ENCODE peak calls at places on chromosomes 4 and X, in six cellular contexts. L is aorta, V is A549, B is Peyer's patch, Z is pancreas, S is astrocyte. J is an unnamed sample. For H3K4me1 and H3K9me3, the result is how much of the 10 kb centered on the place peaks cover.

GRCh38 chr4:158578476-158578875 is 56.8 kb downstream of the RXFP1 start:
- DNase-seq in L (no peak), V (peak), B (no peak), Z (no peak), S (peak), J (no peak)

GRCh38 chr4:6121276-6121850 is 79.0 kb downstream of the JAKMIP1 start:
- DNase-seq in L (no peak), V (no peak), B (no peak), Z (no peak), S (no peak), J (no peak)

GRCh38 chrX:25015486-25016360 is at the start of gene ARX:
- DNase-seq in L (peak), V (peak), B (no peak), Z (no peak), S (peak), J (no peak)

GRCh38 chr4:8235224-8235623 is 34.3 kb upstream of the HTRA3 start:
- DNase-seq in L (no peak), V (no peak), B (peak), Z (peak), S (no peak), J (no peak)

GRCh38 chr4:148090029-148090428 is 352.2 kb downstream of the NR3C2 start:
- DNase-seq in L (no peak), V (no peak), B (no peak), Z (no peak), S (no peak), J (no peak)

GRCh38 chr4:137651128-137651527 is 118.8 kb upstream of the PCDH18 start:
- DNase-seq in L (no peak), V (no peak), B (no peak), Z (no peak), S (peak), J (no peak)

GRCh38 chr4:73613130-73613529 is 7.1 kb downstream of the RASSF6 start:
- DNase-seq in L (no peak), V (no peak), B (no peak), Z (no peak), S (no peak), J (no peak)

GRCh38 chr4:84681488-84682274 is 98.8 kb downstream of the CDS1 start:
- DNase-seq in L (no peak), V (no peak), B (no peak), Z (no peak), S (peak), J (no peak)

GRCh38 chr4:109148577-109149075 is 153.8 kb downstream of the COL25A1 start:
- DNase-seq in L (no peak), V (no peak), B (no peak), Z (no peak), S (no peak), J (no peak)

GRCh38 chr4:151874328-151874727 is 113.5 kb upstream of the GATB start:
- DNase-seq in L (no peak), V (no peak), B (no peak), Z (no peak), S (no peak), J (no peak)

GRCh38 chr4:75708218-75708691 is 16.1 kb upstream of the USO1 start:
- DNase-seq in L (no peak), V (no peak), B (no peak), Z (no peak), S (no peak), J (peak)

GRCh38 chrX:94057385-94057784 is 383.4 kb downstream of the FAM133A start:
- DNase-seq in L (no peak), V (no peak), B (no peak), Z (no peak), S (no peak), J (no peak)

GRCh38 chr4:3385719-3386440 is 55.9 kb upstream of the HGFAC start:
- DNase-seq in L (no peak), V (no peak), B (no peak), Z (no peak), S (no peak), J (no peak)

GRCh38 chr4:89196745-89197144 is 85.4 kb downstream of the TIGD2 start:
- DNase-seq in L (no peak), V (peak), B (no peak), Z (no peak), S (peak), J (no peak)

DNA sequence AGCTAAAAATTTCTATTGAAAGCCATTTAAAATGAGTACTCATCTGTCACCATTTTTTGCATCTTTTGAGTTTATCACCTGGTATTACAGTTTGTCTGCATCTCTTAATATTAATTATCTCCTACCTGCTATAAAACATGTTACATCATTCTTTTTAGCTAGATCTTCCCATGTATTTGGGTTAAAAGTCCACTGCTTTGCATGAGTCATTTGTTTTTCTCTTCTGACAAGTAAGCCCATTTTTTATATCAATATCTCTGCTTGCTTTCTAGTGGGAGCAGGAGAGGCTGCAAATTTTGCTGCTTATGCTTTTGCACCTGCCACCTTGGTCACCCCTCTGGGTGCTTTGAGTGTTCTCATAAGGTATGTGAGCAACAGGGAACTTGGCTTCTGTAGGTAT is 16.1 kb downstream of the NIPAL1 start:
- DNase-seq in L (no peak), V (no peak), B (no peak), Z (no peak), S (no peak), J (no peak)
- H3K4me1 ChIP-seq in L (under half), V (under half), B (under half), Z (under half), S (under half), J (under half)

GRCh38 chr4:127852661-127853060 is 28.0 kb upstream of the PLK4 start:
- DNase-seq in L (no peak), V (no peak), B (no peak), Z (no peak), S (no peak), J (no peak)
- H3K9me3 ChIP-seq in L (under half), V (under half), B (under half), Z (under half), S (under half), J (under half)

DNA sequence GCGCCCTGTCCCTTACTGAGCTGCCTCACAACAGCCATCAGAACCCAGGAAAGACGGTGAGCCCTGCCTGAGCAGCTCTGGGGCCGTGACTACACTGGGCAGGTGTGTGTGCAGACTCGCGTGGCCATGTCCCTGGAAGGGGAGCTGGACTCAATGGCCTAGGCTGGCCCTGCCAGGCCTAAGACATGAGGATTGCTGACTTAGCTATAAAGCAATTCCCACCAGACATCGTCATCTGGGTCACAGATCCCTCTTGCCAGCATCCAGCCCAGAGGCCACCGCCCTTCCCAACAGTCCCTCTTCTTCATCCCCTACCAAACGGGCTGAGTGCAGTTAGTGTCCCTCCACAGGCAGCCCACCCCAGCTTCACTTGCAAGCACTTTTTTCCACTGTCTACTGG is 3.7 kb downstream of the NAA10 start:
- DNase-seq in L (no peak), V (no peak), B (no peak), Z (peak), S (no peak), J (no peak)
- H3K4me1 ChIP-seq in L (under half), V (under half), B (under half), Z (under half), S (under half), J (under half)

DNA sequence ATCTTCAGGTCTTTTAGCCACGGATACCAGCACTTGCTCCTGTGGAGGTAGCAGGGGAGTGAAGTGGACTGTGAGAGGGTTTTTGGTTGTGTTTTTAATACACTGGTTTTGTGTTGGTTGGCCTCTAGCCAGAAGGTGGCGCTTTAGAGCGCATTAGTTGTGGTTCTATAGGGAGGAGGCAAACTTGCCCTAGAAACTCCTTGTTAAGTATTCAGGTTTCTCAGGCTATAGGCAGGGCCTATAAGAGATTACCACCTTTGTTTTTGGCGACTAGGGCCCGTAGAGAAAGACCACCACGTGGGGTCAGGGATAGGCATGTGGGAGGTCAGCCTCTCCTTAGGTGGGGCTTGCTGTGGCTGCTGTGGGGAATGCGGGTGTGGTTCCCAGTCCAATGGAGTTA is 221.6 kb upstream of the SPANXN4 start:
- DNase-seq in L (no peak), V (no peak), B (no peak), Z (no peak), S (no peak), J (no peak)
- H3K9me3 ChIP-seq in L (under half), V (under half), B (under half), Z (under half), S (under half), J (under half)

DNA sequence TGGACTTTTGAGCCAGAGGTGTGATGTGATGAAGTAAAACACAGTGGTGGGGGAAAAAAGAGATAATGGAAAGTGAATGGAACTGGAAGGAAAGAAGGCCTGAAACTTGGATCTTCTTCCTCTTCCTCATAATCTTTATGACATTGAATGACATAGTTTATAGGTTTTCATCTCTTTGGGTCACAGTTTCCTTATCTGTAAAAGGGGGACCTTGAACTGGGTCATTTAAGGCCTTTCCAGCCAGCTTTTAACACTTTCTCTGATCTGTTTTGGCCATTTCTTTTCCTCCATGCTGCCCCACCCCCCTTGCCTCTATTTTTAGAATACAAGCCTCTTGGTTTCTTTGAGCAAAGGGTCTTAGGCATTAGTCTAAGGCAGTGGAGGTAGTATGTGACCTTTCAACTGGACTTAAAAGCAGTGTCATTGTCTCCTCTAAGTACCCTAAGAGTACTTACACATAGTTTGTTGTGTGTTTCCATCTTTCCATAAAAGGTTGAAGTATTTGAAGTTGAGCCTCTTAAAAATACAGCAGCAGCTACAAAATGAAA is 7.8 kb downstream of the CPEB2 start:
- DNase-seq in L (no peak), V (no peak), B (no peak), Z (no peak), S (no peak), J (no peak)
- H3K4me1 ChIP-seq in L (under half), V (half or more), B (under half), Z (under half), S (under half), J (under half)

GRCh38 chr4:155428128-155428527 is 51.4 kb upstream of the MAP9 start:
- DNase-seq in L (no peak), V (no peak), B (no peak), Z (no peak), S (no peak), J (no peak)

GRCh38 chr4:155426953-155427352 is 50.2 kb upstream of the MAP9 start:
- DNase-seq in L (no peak), V (no peak), B (no peak), Z (no peak), S (no peak), J (no peak)

GRCh38 chr4:155419266-155419665 is 42.5 kb upstream of the MAP9 start:
- DNase-seq in L (no peak), V (no peak), B (no peak), Z (no peak), S (no peak), J (no peak)

GRCh38 chr4:155423671-155424070 is 46.9 kb upstream of the MAP9 start:
- DNase-seq in L (no peak), V (no peak), B (no peak), Z (no peak), S (no peak), J (no peak)
- H3K9me3 ChIP-seq in L (under half), V (under half), B (under half), Z (under half), S (under half), J (under half)

GRCh38 chr4:1246901-1247810 is 1.8 kb downstream of the CTBP1 start:
- DNase-seq in L (peak), V (no peak), B (no peak), Z (peak), S (no peak), J (no peak)
- H3K4me1 ChIP-seq in L (under half), V (under half), B (under half), Z (under half), S (under half), J (half or more)

GRCh38 chrX:69718102-69718501 is 102.2 kb downstream of the EDA start:
- DNase-seq in L (no peak), V (no peak), B (no peak), Z (no peak), S (no peak), J (no peak)
- H3K9me3 ChIP-seq in L (under half), V (under half), B (under half), Z (under half), S (under half), J (under half)